ENCODE peak calls at places on chromosomes 11 and 22, in seven cellular contexts. F is chondrocyte, T is A673, P is HepG2, R is fibroblast of mammary gland, A is vagina, D is HCT116. C is an unnamed sample.

GRCh38 chr11:115739878-115740277 is 235.7 kb upstream of the CADM1 start:
- DNase-seq in F (no peak), T (no peak), P (no peak), R (no peak), A (no peak), D (no peak), C (no peak)

GRCh38 chr11:111220716-111221115 is 24.8 kb upstream of the POU2AF2 start:
- DNase-seq in F (no peak), T (no peak), P (no peak), R (no peak), A (no peak), D (no peak), C (no peak)

GRCh38 chr22:45217806-45218205 is 22.9 kb downstream of the KIAA0930 start:
- DNase-seq in F (peak; percentile 72), T (no peak), P (no peak), R (no peak), A (no peak), D (no peak), C (no peak)

GRCh38 chr11:119728651-119729580 is at the start of gene NECTIN1:
- DNase-seq in F (no peak), T (peak; percentile 92), P (peak; percentile 76), R (peak; percentile 75), A (no peak), D (peak; percentile 60), C (peak; percentile 39)

GRCh38 chr22:19169947-19170318 is 8.6 kb downstream of the SLC25A1 start:
- DNase-seq in F (peak; percentile 86), T (no peak), P (no peak), R (no peak), A (no peak), D (no peak), C (no peak)

GRCh38 chr11:67698247-67698646 is 23.8 kb upstream of the ALDH3B2 start:
- DNase-seq in F (no peak), T (peak; percentile 72), P (peak; percentile 49), R (peak; percentile 28), A (no peak), D (peak; percentile 22), C (no peak)

GRCh38 chr11:87394924-87395323 is 357.2 kb downstream of the TMEM135 start:
- DNase-seq in F (no peak), T (no peak), P (no peak), R (no peak), A (no peak), D (no peak), C (no peak)

GRCh38 chr11:1546536-1547466 is 25.3 kb downstream of the DUSP8 start:
- DNase-seq in F (no peak), T (peak; percentile 55), P (no peak), R (no peak), A (no peak), D (no peak), C (no peak)

GRCh38 chr11:100870138-100870537 is 183.1 kb downstream of the ARHGAP42 start:
- DNase-seq in F (no peak), T (no peak), P (no peak), R (no peak), A (no peak), D (no peak), C (no peak)

GRCh38 chr11:125401235-125401634 is 94.8 kb downstream of the FEZ1 start:
- DNase-seq in F (no peak), T (no peak), P (no peak), R (no peak), A (no peak), D (no peak), C (no peak)

GRCh38 chr11:119471329-119471728 is 48.4 kb upstream of the THY1 start:
- DNase-seq in F (no peak), T (no peak), P (no peak), R (no peak), A (peak; percentile 95), D (no peak), C (no peak)

GRCh38 chr22:20213833-20214708 is 54.0 kb downstream of the RTN4R start:
- DNase-seq in F (no peak), T (no peak), P (no peak), R (no peak), A (no peak), D (no peak), C (no peak)

GRCh38 chr22:20214853-20215252 is 53.3 kb downstream of the RTN4R start:
- DNase-seq in F (no peak), T (no peak), P (no peak), R (no peak), A (no peak), D (no peak), C (no peak)

GRCh38 chr22:20217563-20217962 is 50.6 kb downstream of the RTN4R start:
- DNase-seq in F (no peak), T (no peak), P (no peak), R (no peak), A (no peak), D (no peak), C (no peak)

GRCh38 chr22:20216863-20217499 is 51.1 kb downstream of the RTN4R start:
- DNase-seq in F (no peak), T (no peak), P (no peak), R (no peak), A (no peak), D (no peak), C (no peak)

DNA sequence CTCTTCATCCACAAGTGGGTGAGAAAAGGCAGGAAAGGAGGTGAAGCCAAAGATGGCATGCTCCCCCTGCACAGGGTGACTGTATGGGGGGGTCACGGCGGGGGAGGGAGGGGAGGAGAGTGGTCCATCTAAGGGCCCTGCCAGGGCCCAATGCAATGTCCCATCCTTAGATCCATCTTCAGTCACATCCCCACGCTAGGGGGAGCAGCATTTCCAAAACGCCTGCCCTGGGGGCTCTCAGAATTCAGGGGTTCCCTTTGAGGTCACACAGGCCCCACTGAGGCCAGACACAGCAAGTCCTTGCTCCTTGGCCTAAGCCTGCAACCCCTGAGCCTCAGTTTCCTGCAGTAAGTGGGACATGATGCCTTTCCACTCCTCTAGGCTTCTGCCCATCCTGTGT is 52.4 kb downstream of the RTN4R start:
- DNase-seq in F (no peak), T (no peak), P (no peak), R (no peak), A (no peak), D (no peak), C (no peak)
- TF ChIP-seq CTCF in F (no peak), T (no peak), P (no peak), R (no peak), A (no peak), D (no peak), C (no peak)

DNA sequence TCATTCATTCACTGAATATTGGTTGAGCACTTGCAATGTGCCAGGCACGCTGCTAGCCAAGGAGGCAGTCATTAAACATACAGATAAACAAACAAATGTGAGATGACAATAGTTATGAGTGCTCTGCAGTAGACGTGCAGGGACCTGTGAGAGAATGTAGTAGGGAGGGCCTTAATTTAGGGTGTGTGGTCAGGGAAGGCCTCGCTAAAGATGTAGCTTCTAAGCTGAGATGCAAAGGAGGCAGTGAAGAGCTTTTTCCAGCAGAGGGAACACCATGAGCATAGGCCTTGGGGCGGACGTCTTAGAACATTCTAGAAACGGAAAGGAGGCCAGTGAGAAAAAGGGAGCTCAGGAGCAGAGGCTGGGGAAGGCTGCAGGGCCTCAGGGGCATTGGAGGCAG is 789 bp upstream of the NCF4 start:
- DNase-seq in F (no peak), T (no peak), P (no peak), R (no peak), A (no peak), D (no peak), C (no peak)
- TF ChIP-seq CTCF in F (peak; percentile 35), T (no peak), P (no peak), R (no peak), A (no peak), D (no peak), C (no peak)

GRCh38 chr11:20276661-20277000 is 86.9 kb upstream of the HTATIP2 start:
- DNase-seq in F (no peak), T (no peak), P (no peak), R (no peak), A (no peak), D (no peak), C (no peak)
- TF ChIP-seq CTCF in F (no peak), T (no peak), P (no peak), R (no peak), A (no peak), D (no peak), C (no peak)

GRCh38 chr22:39311592-39312400 is 7.6 kb downstream of the RPL3 start:
- DNase-seq in F (no peak), T (peak; percentile 36), P (no peak), R (no peak), A (no peak), D (no peak), C (no peak)

GRCh38 chr22:39306456-39307361 is 12.7 kb downstream of the RPL3 start:
- DNase-seq in F (no peak), T (peak; percentile 62), P (no peak), R (no peak), A (no peak), D (no peak), C (no peak)

GRCh38 chr22:39309364-39309861 is 10.0 kb downstream of the RPL3 start:
- DNase-seq in F (no peak), T (peak; percentile 85), P (no peak), R (no peak), A (no peak), D (no peak), C (no peak)

GRCh38 chr22:39309881-39310714 is 9.3 kb downstream of the RPL3 start:
- DNase-seq in F (no peak), T (peak; percentile 47), P (no peak), R (peak; percentile 71), A (no peak), D (no peak), C (no peak)

GRCh38 chr22:39308614-39309363 is 10.6 kb downstream of the RPL3 start:
- DNase-seq in F (no peak), T (peak; percentile 91), P (no peak), R (peak; percentile 90), A (no peak), D (peak; percentile 92), C (peak; percentile 88)
- TF ChIP-seq CTCF in F (peak; percentile 67), T (peak; percentile 20), P (peak; percentile 48), R (peak; percentile 1), A (no peak), D (no peak), C (peak; percentile 28)

GRCh38 chr22:44049369-44050231 is 25.5 kb downstream of the PARVB start:
- DNase-seq in F (no peak), T (no peak), P (no peak), R (no peak), A (no peak), D (no peak), C (no peak)
- TF ChIP-seq CTCF in F (no peak), T (no peak), P (no peak), R (no peak), A (no peak), D (no peak), C (no peak)

DNA sequence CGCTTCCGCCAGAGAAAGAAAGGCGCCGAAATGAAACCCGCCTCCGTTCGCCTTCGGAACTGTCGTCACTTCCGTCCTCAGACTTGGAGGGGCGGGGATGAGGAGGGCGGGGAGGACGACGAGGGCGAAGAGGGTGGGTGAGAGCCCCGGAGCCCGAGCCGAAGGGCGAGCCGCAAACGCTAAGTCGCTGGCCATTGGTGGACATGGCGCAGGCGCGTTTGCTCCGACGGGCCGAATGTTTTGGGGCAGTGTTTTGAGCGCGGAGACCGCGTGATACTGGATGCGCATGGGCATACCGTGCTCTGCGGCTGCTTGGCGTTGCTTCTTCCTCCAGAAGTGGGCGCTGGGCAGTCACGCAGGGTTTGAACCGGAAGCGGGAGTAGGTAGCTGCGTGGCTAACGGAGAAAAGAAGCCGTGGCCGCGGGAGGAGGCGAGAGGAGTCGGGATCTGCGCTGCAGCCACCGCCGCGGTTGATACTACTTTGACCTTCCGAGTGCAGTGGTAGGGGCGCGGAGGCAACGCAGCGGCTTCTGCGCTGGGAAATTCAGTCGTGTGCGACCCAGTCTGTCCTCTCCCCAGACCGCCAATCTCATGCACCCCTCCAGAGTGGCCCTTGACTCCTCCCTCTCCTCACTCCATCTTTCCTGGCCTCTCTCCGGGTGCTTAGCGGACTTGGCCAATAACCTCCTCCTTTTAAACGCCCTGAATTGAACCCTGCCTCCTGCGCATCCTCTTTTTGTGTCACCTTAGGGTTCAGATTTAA is at the start of gene ATM:
- DNase-seq in F (peak; percentile 100), T (peak; percentile 100), P (peak; percentile 97), R (peak; percentile 98), A (peak; percentile 98), D (peak; percentile 98), C (peak; percentile 96)
- TF ChIP-seq CTCF in F (peak; percentile 85), T (peak; percentile 97), P (peak; percentile 98), R (peak; percentile 63), A (peak; percentile 16), D (peak; percentile 82), C (peak; percentile 80)